ENCODE peak calls at places on chromosomes 6 and 20, in eight cellular contexts. One of them, this sample, is unnamed.

GRCh38 chr6:44311304-44311703 is 1.8 kb downstream of the AARS2 start:
- DNase-seq in choroid plexus epithelial cell: no peak
- DNase-seq in IMR-90: no peak
- DNase-seq in Ammon's horn: no peak
- DNase-seq in CD8-positive, alpha-beta memory T cell: no peak
- DNase-seq in GM20000: no peak
- DNase-seq in uterus: no peak
- DNase-seq in iPS-NIHi11: no peak
- DNase-seq in this sample: no peak

GRCh38 chr6:80962382-80962781 is 790.1 kb downstream of the TENT5A start:
- DNase-seq in choroid plexus epithelial cell: no peak
- DNase-seq in IMR-90: no peak
- DNase-seq in Ammon's horn: no peak
- DNase-seq in CD8-positive, alpha-beta memory T cell: no peak
- DNase-seq in GM20000: no peak
- DNase-seq in uterus: no peak
- DNase-seq in iPS-NIHi11: no peak
- DNase-seq in this sample: no peak

GRCh38 chr20:37911838-37912273 is 8.9 kb downstream of the VSTM2L start:
- DNase-seq in choroid plexus epithelial cell: peak; percentile 62
- DNase-seq in IMR-90: peak; percentile 4
- DNase-seq in Ammon's horn: no peak
- DNase-seq in CD8-positive, alpha-beta memory T cell: no peak
- DNase-seq in GM20000: no peak
- DNase-seq in uterus: peak; percentile 74
- DNase-seq in iPS-NIHi11: peak; percentile 52
- DNase-seq in this sample: peak; percentile 49

GRCh38 chr20:21496452-21496851 is 17.4 kb downstream of the NKX2-2 start:
- DNase-seq in choroid plexus epithelial cell: no peak
- DNase-seq in IMR-90: no peak
- DNase-seq in Ammon's horn: no peak
- DNase-seq in CD8-positive, alpha-beta memory T cell: no peak
- DNase-seq in GM20000: no peak
- DNase-seq in uterus: no peak
- DNase-seq in iPS-NIHi11: no peak
- DNase-seq in this sample: no peak

GRCh38 chr20:24761220-24762065 is 187.6 kb upstream of the CST7 start:
- DNase-seq in choroid plexus epithelial cell: no peak
- DNase-seq in IMR-90: no peak
- DNase-seq in Ammon's horn: peak; percentile 41
- DNase-seq in CD8-positive, alpha-beta memory T cell: no peak
- DNase-seq in GM20000: no peak
- DNase-seq in uterus: no peak
- DNase-seq in iPS-NIHi11: no peak
- DNase-seq in this sample: no peak

GRCh38 chr20:62549499-62550086 is 73.8 kb upstream of the GATA5 start:
- DNase-seq in choroid plexus epithelial cell: no peak
- DNase-seq in IMR-90: no peak
- DNase-seq in Ammon's horn: no peak
- DNase-seq in CD8-positive, alpha-beta memory T cell: no peak
- DNase-seq in GM20000: no peak
- DNase-seq in uterus: no peak
- DNase-seq in iPS-NIHi11: peak; percentile 74
- DNase-seq in this sample: no peak

GRCh38 chr6:71513036-71513435 is 224.4 kb downstream of the OGFRL1 start:
- DNase-seq in choroid plexus epithelial cell: no peak
- DNase-seq in IMR-90: no peak
- DNase-seq in Ammon's horn: no peak
- DNase-seq in CD8-positive, alpha-beta memory T cell: no peak
- DNase-seq in GM20000: no peak
- DNase-seq in uterus: no peak
- DNase-seq in iPS-NIHi11: no peak
- DNase-seq in this sample: no peak

GRCh38 chr6:160111812-160112211 is 9.8 kb upstream of the SLC22A1 start:
- DNase-seq in choroid plexus epithelial cell: no peak
- DNase-seq in IMR-90: no peak
- DNase-seq in Ammon's horn: no peak
- DNase-seq in CD8-positive, alpha-beta memory T cell: no peak
- DNase-seq in GM20000: no peak
- DNase-seq in uterus: no peak
- DNase-seq in iPS-NIHi11: no peak
- DNase-seq in this sample: no peak

GRCh38 chr20:33499347-33499746 is 9.5 kb downstream of the CBFA2T2 start:
- DNase-seq in choroid plexus epithelial cell: no peak
- DNase-seq in IMR-90: no peak
- DNase-seq in Ammon's horn: no peak
- DNase-seq in CD8-positive, alpha-beta memory T cell: no peak
- DNase-seq in GM20000: peak; percentile 29
- DNase-seq in uterus: no peak
- DNase-seq in iPS-NIHi11: no peak
- DNase-seq in this sample: peak; percentile 40

GRCh38 chr20:34375977-34376430 is 12.9 kb downstream of the ITCH start:
- DNase-seq in choroid plexus epithelial cell: no peak
- DNase-seq in IMR-90: no peak
- DNase-seq in Ammon's horn: no peak
- DNase-seq in CD8-positive, alpha-beta memory T cell: no peak
- DNase-seq in GM20000: no peak
- DNase-seq in uterus: no peak
- DNase-seq in iPS-NIHi11: no peak
- DNase-seq in this sample: peak; percentile 57

GRCh38 chr6:116932496-116932895 is 55.5 kb downstream of the RFX6 start:
- DNase-seq in choroid plexus epithelial cell: no peak
- DNase-seq in IMR-90: no peak
- DNase-seq in Ammon's horn: no peak
- DNase-seq in CD8-positive, alpha-beta memory T cell: no peak
- DNase-seq in GM20000: no peak
- DNase-seq in uterus: no peak
- DNase-seq in iPS-NIHi11: no peak
- DNase-seq in this sample: no peak

GRCh38 chr6:155442562-155442961 is 13.1 kb downstream of the NOX3 start:
- DNase-seq in choroid plexus epithelial cell: no peak
- DNase-seq in IMR-90: no peak
- DNase-seq in Ammon's horn: no peak
- DNase-seq in CD8-positive, alpha-beta memory T cell: no peak
- DNase-seq in GM20000: no peak
- DNase-seq in uterus: no peak
- DNase-seq in iPS-NIHi11: no peak
- DNase-seq in this sample: no peak

GRCh38 chr6:148177589-148178233 is 164.9 kb upstream of the SASH1 start:
- DNase-seq in choroid plexus epithelial cell: peak; percentile 70
- DNase-seq in IMR-90: peak; percentile 68
- DNase-seq in Ammon's horn: peak; percentile 55
- DNase-seq in CD8-positive, alpha-beta memory T cell: peak; percentile 6
- DNase-seq in GM20000: peak; percentile 59
- DNase-seq in uterus: peak; percentile 69
- DNase-seq in iPS-NIHi11: peak; percentile 64
- DNase-seq in this sample: peak; percentile 72

GRCh38 chr6:143279385-143279784 is 171.1 kb downstream of the ADAT2 start:
- DNase-seq in choroid plexus epithelial cell: peak; percentile 56
- DNase-seq in IMR-90: peak; percentile 21
- DNase-seq in Ammon's horn: no peak
- DNase-seq in CD8-positive, alpha-beta memory T cell: no peak
- DNase-seq in GM20000: peak; percentile 28
- DNase-seq in uterus: no peak
- DNase-seq in iPS-NIHi11: peak; percentile 44
- DNase-seq in this sample: no peak

GRCh38 chr6:93417421-93417996 is 1.9 kb downstream of the EPHA7 start:
- DNase-seq in choroid plexus epithelial cell: peak; percentile 53
- DNase-seq in IMR-90: no peak
- DNase-seq in Ammon's horn: no peak
- DNase-seq in CD8-positive, alpha-beta memory T cell: no peak
- DNase-seq in GM20000: peak; percentile 42
- DNase-seq in uterus: no peak
- DNase-seq in iPS-NIHi11: no peak
- DNase-seq in this sample: no peak

GRCh38 chr20:53839423-53840176 is 230.8 kb downstream of the BCAS1 start:
- DNase-seq in choroid plexus epithelial cell: no peak
- DNase-seq in IMR-90: no peak
- DNase-seq in Ammon's horn: peak; percentile 14
- DNase-seq in CD8-positive, alpha-beta memory T cell: peak; percentile 75
- DNase-seq in GM20000: peak; percentile 39
- DNase-seq in uterus: no peak
- DNase-seq in iPS-NIHi11: no peak
- DNase-seq in this sample: no peak

GRCh38 chr6:161850572-161850971 is 576.7 kb upstream of the AGPAT4 start:
- DNase-seq in choroid plexus epithelial cell: no peak
- DNase-seq in IMR-90: no peak
- DNase-seq in Ammon's horn: no peak
- DNase-seq in CD8-positive, alpha-beta memory T cell: no peak
- DNase-seq in GM20000: no peak
- DNase-seq in uterus: no peak
- DNase-seq in iPS-NIHi11: peak; percentile 40
- DNase-seq in this sample: no peak

GRCh38 chr20:22905667-22906066 is 129.4 kb upstream of the SSTR4 start:
- DNase-seq in choroid plexus epithelial cell: peak; percentile 63
- DNase-seq in IMR-90: no peak
- DNase-seq in Ammon's horn: peak; percentile 42
- DNase-seq in CD8-positive, alpha-beta memory T cell: no peak
- DNase-seq in GM20000: peak; percentile 17
- DNase-seq in uterus: no peak
- DNase-seq in iPS-NIHi11: no peak
- DNase-seq in this sample: no peak

GRCh38 chr6:36028088-36028886 is 679 bp downstream of the MAPK14 start:
- DNase-seq in choroid plexus epithelial cell: peak; percentile 38
- DNase-seq in IMR-90: peak; percentile 12
- DNase-seq in Ammon's horn: peak; percentile 30
- DNase-seq in CD8-positive, alpha-beta memory T cell: no peak
- DNase-seq in GM20000: peak; percentile 44
- DNase-seq in uterus: peak; percentile 50
- DNase-seq in iPS-NIHi11: peak; percentile 13
- DNase-seq in this sample: peak; percentile 16

GRCh38 chr20:24823176-24823575 is 125.9 kb upstream of the CST7 start:
- DNase-seq in choroid plexus epithelial cell: no peak
- DNase-seq in IMR-90: no peak
- DNase-seq in Ammon's horn: no peak
- DNase-seq in CD8-positive, alpha-beta memory T cell: no peak
- DNase-seq in GM20000: no peak
- DNase-seq in uterus: no peak
- DNase-seq in iPS-NIHi11: no peak
- DNase-seq in this sample: no peak

GRCh38 chr6:137571854-137572253 is 77.7 kb upstream of the OLIG3 start:
- DNase-seq in choroid plexus epithelial cell: peak; percentile 45
- DNase-seq in IMR-90: peak; percentile 13
- DNase-seq in Ammon's horn: no peak
- DNase-seq in CD8-positive, alpha-beta memory T cell: peak; percentile 41
- DNase-seq in GM20000: peak; percentile 32
- DNase-seq in uterus: no peak
- DNase-seq in iPS-NIHi11: peak; percentile 54
- DNase-seq in this sample: peak; percentile 14

GRCh38 chr6:33075568-33076405 is at the start of gene HLA-DPB1:
- DNase-seq in choroid plexus epithelial cell: peak; percentile 81
- DNase-seq in IMR-90: peak; percentile 59
- DNase-seq in Ammon's horn: peak; percentile 81
- DNase-seq in CD8-positive, alpha-beta memory T cell: peak; percentile 74
- DNase-seq in GM20000: peak; percentile 90
- DNase-seq in uterus: no peak
- DNase-seq in iPS-NIHi11: peak; percentile 62
- DNase-seq in this sample: peak; percentile 67

This sample was measured in fibroblast of villous mesenchyme.